ENCODE peak calls at places on chromosomes 1 and 21, in ten cellular contexts. S is RPMI8226; J is CD8-positive, alpha-beta memory T cell; L is D341Med; E is ovary; Q is GM23248; P is Right ventricle myocardium superior; A is non-pigmented ciliary epithelial cell; H is CD4-positive, alpha-beta T cell; V is HT-29. K is an unnamed sample.
A peak's percentile ranks its signal among the peaks of the same experiment; 100 is the strongest.

GRCh38 chr1:235160395-235160964 is 570 bp downstream of the RBM34 start:
- DNase-seq in S (no peak), J (no peak), L (no peak), E (no peak), Q (peak; percentile 73), P (no peak), A (peak; percentile 27), H (no peak), V (no peak), K (no peak)

GRCh38 chr21:25952306-25952705 is 217.5 kb downstream of the GABPA start:
- DNase-seq in S (no peak), J (no peak), L (no peak), E (no peak), Q (no peak), P (no peak), A (no peak), H (no peak), V (no peak), K (no peak)

GRCh38 chr1:910881-911721 is 12.6 kb upstream of the SAMD11 start:
- DNase-seq in S (peak; percentile 85), J (no peak), L (no peak), E (peak; percentile 36), Q (peak; percentile 74), P (peak; percentile 33), A (no peak), H (no peak), V (no peak), K (no peak)

GRCh38 chr1:218364028-218364710 is 19.0 kb downstream of the TGFB2 start:
- DNase-seq in S (no peak), J (no peak), L (no peak), E (no peak), Q (no peak), P (no peak), A (no peak), H (no peak), V (no peak), K (no peak)

GRCh38 chr1:237041795-237042466 is at the start of gene RYR2:
- DNase-seq in S (peak; percentile 74), J (no peak), L (peak; percentile 93), E (peak; percentile 59), Q (peak; percentile 5), P (peak; percentile 62), A (no peak), H (no peak), V (no peak), K (no peak)

GRCh38 chr1:169031566-169032224 is 74.8 kb upstream of the ATP1B1 start:
- DNase-seq in S (no peak), J (no peak), L (no peak), E (no peak), Q (peak; percentile 2), P (no peak), A (no peak), H (no peak), V (no peak), K (no peak)

GRCh38 chr1:15062479-15063099 is 91.0 kb upstream of the TMEM51 start:
- DNase-seq in S (no peak), J (no peak), L (no peak), E (no peak), Q (no peak), P (no peak), A (no peak), H (no peak), V (peak; percentile 85), K (no peak)

GRCh38 chr1:14777516-14778506 is 179.3 kb downstream of the KAZN start:
- DNase-seq in S (no peak), J (no peak), L (no peak), E (no peak), Q (no peak), P (no peak), A (no peak), H (no peak), V (no peak), K (no peak)

GRCh38 chr1:30969903-30970302 is 61.3 kb upstream of the SDC3 start:
- DNase-seq in S (no peak), J (no peak), L (no peak), E (no peak), Q (no peak), P (no peak), A (no peak), H (no peak), V (no peak), K (no peak)

GRCh38 chr1:168466703-168467081 is 77.1 kb downstream of the XCL2 start:
- DNase-seq in S (peak; percentile 75), J (no peak), L (no peak), E (no peak), Q (no peak), P (no peak), A (no peak), H (no peak), V (no peak), K (no peak)

GRCh38 chr21:20739421-20739820 is 258.8 kb upstream of the NCAM2 start:
- DNase-seq in S (peak; percentile 30), J (no peak), L (peak; percentile 38), E (no peak), Q (no peak), P (no peak), A (no peak), H (no peak), V (peak; percentile 11), K (no peak)

GRCh38 chr1:243883551-243883950 is 33.5 kb upstream of the AKT3 start:
- DNase-seq in S (no peak), J (no peak), L (no peak), E (no peak), Q (peak; percentile 46), P (no peak), A (peak; percentile 73), H (no peak), V (no peak), K (no peak)

GRCh38 chr1:28246427-28246832 is 10.5 kb downstream of the ATP5IF1 start:
- DNase-seq in S (peak; percentile 87), J (peak; percentile 31), L (no peak), E (no peak), Q (peak; percentile 63), P (no peak), A (no peak), H (no peak), V (peak; percentile 81), K (no peak)

GRCh38 chr1:229572286-229572685 is 13.8 kb upstream of the ABCB10 start:
- DNase-seq in S (peak; percentile 86), J (no peak), L (no peak), E (no peak), Q (no peak), P (no peak), A (no peak), H (no peak), V (no peak), K (no peak)

K was measured in lower lobe of right lung.